ENCODE peak calls at places on chromosomes 16 and 17, in four cellular contexts. One of them, this sample, is unnamed.

GRCh38 chr17:57927048-57927723 is 28.0 kb downstream of the CUEDC1 start:
- DNase-seq in breast epithelium: peak
- DNase-seq in stomach: peak
- DNase-seq in GM23338: peak
- DNase-seq in this sample: no peak

GRCh38 chr17:56478836-56479447 is 114.6 kb upstream of the NOG start:
- DNase-seq in breast epithelium: no peak
- DNase-seq in GM23338: peak
- DNase-seq in stomach: no peak
- DNase-seq in this sample: no peak

GRCh38 chr16:55324491-55325447 is 766 bp downstream of the IRX6 start:
- DNase-seq in stomach: no peak
- DNase-seq in breast epithelium: no peak
- DNase-seq in GM23338: peak
- DNase-seq in this sample: peak

GRCh38 chr17:32114536-32114935 is 27.8 kb upstream of the RHOT1 start:
- DNase-seq in breast epithelium: no peak
- DNase-seq in GM23338: no peak
- DNase-seq in stomach: no peak
- DNase-seq in this sample: no peak

GRCh38 chr16:29316673-29317237 is 89.8 kb downstream of the NPIPB11 start:
- DNase-seq in breast epithelium: no peak
- DNase-seq in stomach: no peak
- DNase-seq in GM23338: no peak
- DNase-seq in this sample: no peak

GRCh38 chr16:31460582-31461002 is 1.3 kb downstream of the ARMC5 start:
- DNase-seq in GM23338: peak
- DNase-seq in stomach: no peak
- DNase-seq in breast epithelium: no peak
- DNase-seq in this sample: peak

GRCh38 chr17:65522751-65523404 is 38.6 kb downstream of the AXIN2 start:
- DNase-seq in stomach: no peak
- DNase-seq in GM23338: no peak
- DNase-seq in breast epithelium: no peak
- DNase-seq in this sample: peak

GRCh38 chr16:7026639-7027038 is 306.0 kb upstream of the RBFOX1 start:
- DNase-seq in stomach: no peak
- DNase-seq in breast epithelium: no peak
- DNase-seq in GM23338: no peak
- DNase-seq in this sample: no peak

GRCh38 chr17:61757168-61757567 is 106.2 kb downstream of the BRIP1 start:
- DNase-seq in GM23338: no peak
- DNase-seq in stomach: no peak
- DNase-seq in breast epithelium: no peak
- DNase-seq in this sample: no peak

GRCh38 chr17:7880076-7880868 is 8.3 kb upstream of the CHD3 start:
- DNase-seq in GM23338: no peak
- DNase-seq in stomach: no peak
- DNase-seq in breast epithelium: no peak
- DNase-seq in this sample: no peak

GRCh38 chr16:27378871-27379580 is 22.9 kb upstream of the IL21R start:
- DNase-seq in breast epithelium: no peak
- DNase-seq in stomach: no peak
- DNase-seq in GM23338: no peak
- DNase-seq in this sample: no peak

GRCh38 chr16:54867302-54867832 is 63.3 kb upstream of the IRX5 start:
- DNase-seq in breast epithelium: no peak
- DNase-seq in GM23338: no peak
- DNase-seq in stomach: no peak
- DNase-seq in this sample: no peak

GRCh38 chr17:19388791-19389190 is 1.8 kb upstream of the MFAP4 start:
- DNase-seq in breast epithelium: no peak
- DNase-seq in stomach: no peak
- DNase-seq in GM23338: no peak
- DNase-seq in this sample: peak

GRCh38 chr17:1029196-1029911 is 32.4 kb downstream of the TIMM22 start:
- DNase-seq in breast epithelium: no peak
- DNase-seq in stomach: no peak
- DNase-seq in GM23338: no peak
- DNase-seq in this sample: no peak

GRCh38 chr16:57470683-57471082 is 8.2 kb downstream of the POLR2C start:
- DNase-seq in stomach: peak
- DNase-seq in GM23338: no peak
- DNase-seq in breast epithelium: peak
- DNase-seq in this sample: no peak

GRCh38 chr17:44546711-44547606 is 10.3 kb upstream of the FZD2 start:
- DNase-seq in stomach: no peak
- DNase-seq in breast epithelium: no peak
- DNase-seq in GM23338: no peak
- DNase-seq in this sample: no peak

GRCh38 chr17:81815646-81815985 is 11.7 kb downstream of the GCGR start:
- DNase-seq in breast epithelium: no peak
- DNase-seq in stomach: no peak
- DNase-seq in GM23338: no peak
- DNase-seq in this sample: no peak

GRCh38 chr17:62714016-62714777 is 86.7 kb downstream of the MRC2 start:
- DNase-seq in breast epithelium: no peak
- DNase-seq in GM23338: no peak
- DNase-seq in stomach: no peak
- DNase-seq in this sample: no peak

GRCh38 chr17:18158022-18158600 is 25.5 kb upstream of the ALKBH5 start:
- DNase-seq in stomach: peak
- DNase-seq in breast epithelium: peak
- DNase-seq in GM23338: peak
- DNase-seq in this sample: peak

GRCh38 chr17:17060930-17061329 is 18.7 kb downstream of the MPRIP start:
- DNase-seq in stomach: no peak
- DNase-seq in breast epithelium: no peak
- DNase-seq in GM23338: no peak
- DNase-seq in this sample: no peak

GRCh38 chr17:694239-694638 is 20.4 kb downstream of the VPS53 start:
- DNase-seq in stomach: no peak
- DNase-seq in breast epithelium: no peak
- DNase-seq in GM23338: no peak
- DNase-seq in this sample: no peak

GRCh38 chr17:45020354-45021138 is 30.9 kb downstream of the DCAKD start:
- DNase-seq in stomach: peak
- DNase-seq in breast epithelium: peak
- DNase-seq in GM23338: peak
- DNase-seq in this sample: no peak

GRCh38 chr16:72856797-72857196 is 191.1 kb downstream of the ZFHX3 start:
- DNase-seq in stomach: no peak
- DNase-seq in breast epithelium: no peak
- DNase-seq in GM23338: peak
- DNase-seq in this sample: no peak

GRCh38 chr17:51427259-51428255 is 167.2 kb downstream of the UTP18 start:
- DNase-seq in GM23338: no peak
- DNase-seq in breast epithelium: no peak
- DNase-seq in stomach: no peak
- DNase-seq in this sample: no peak

GRCh38 chr17:56440391-56440790 is 153.1 kb upstream of the NOG start:
- DNase-seq in stomach: no peak
- DNase-seq in breast epithelium: no peak
- DNase-seq in GM23338: no peak
- DNase-seq in this sample: no peak

GRCh38 chr16:12535535-12536411 is 267.9 kb downstream of the CPPED1 start:
- DNase-seq in breast epithelium: no peak
- DNase-seq in stomach: no peak
- DNase-seq in GM23338: peak
- DNase-seq in this sample: no peak

GRCh38 chr16:58366247-58367031 is 25.8 kb upstream of the GINS3 start:
- DNase-seq in breast epithelium: no peak
- DNase-seq in stomach: no peak
- DNase-seq in GM23338: no peak
- DNase-seq in this sample: no peak

GRCh38 chr17:58319181-58320162 is 9.1 kb downstream of the TSPOAP1 start:
- DNase-seq in GM23338: no peak
- DNase-seq in breast epithelium: no peak
- DNase-seq in stomach: no peak
- DNase-seq in this sample: peak

GRCh38 chr17:58965221-58965620 is 141.5 kb downstream of the TRIM37 start:
- DNase-seq in stomach: no peak
- DNase-seq in breast epithelium: no peak
- DNase-seq in GM23338: no peak
- DNase-seq in this sample: no peak

GRCh38 chr17:61392679-61393078 is 7.0 kb upstream of the TBX2 start:
- DNase-seq in stomach: no peak
- DNase-seq in breast epithelium: no peak
- DNase-seq in GM23338: no peak
- DNase-seq in this sample: no peak

GRCh38 chr16:48435319-48435682 is 50.1 kb upstream of the SIAH1 start:
- DNase-seq in stomach: no peak
- DNase-seq in GM23338: no peak
- DNase-seq in breast epithelium: no peak
- DNase-seq in this sample: no peak

GRCh38 chr16:83744521-83744981 is 63.2 kb upstream of the HSBP1 start:
- DNase-seq in GM23338: no peak
- DNase-seq in stomach: no peak
- DNase-seq in breast epithelium: peak
- DNase-seq in this sample: peak
- TF ChIP-seq POLR2AphosphoS5 in GM23338: no peak
- TF ChIP-seq POLR2AphosphoS5 in stomach: no peak
- TF ChIP-seq POLR2AphosphoS5 in breast epithelium: peak
- TF ChIP-seq POLR2AphosphoS5 in this sample: no peak

GRCh38 chr16:84184775-84185174 is 2.1 kb downstream of the TAF1C start:
- DNase-seq in GM23338: no peak
- DNase-seq in breast epithelium: no peak
- DNase-seq in stomach: no peak
- DNase-seq in this sample: no peak
- TF ChIP-seq POLR2AphosphoS5 in GM23338: no peak
- TF ChIP-seq POLR2AphosphoS5 in breast epithelium: no peak
- TF ChIP-seq POLR2AphosphoS5 in stomach: no peak
- TF ChIP-seq POLR2AphosphoS5 in this sample: no peak

GRCh38 chr16:78228704-78229103 is 129.2 kb downstream of the WWOX start:
- DNase-seq in GM23338: no peak
- DNase-seq in stomach: no peak
- DNase-seq in breast epithelium: no peak
- DNase-seq in this sample: no peak

GRCh38 chr16:78227855-78228254 is 128.4 kb downstream of the WWOX start:
- DNase-seq in GM23338: peak
- DNase-seq in stomach: no peak
- DNase-seq in breast epithelium: no peak
- DNase-seq in this sample: no peak

GRCh38 chr16:78235876-78236275 is 136.4 kb downstream of the WWOX start:
- DNase-seq in GM23338: no peak
- DNase-seq in breast epithelium: no peak
- DNase-seq in stomach: no peak
- DNase-seq in this sample: no peak

GRCh38 chr16:78235168-78235800 is 135.8 kb downstream of the WWOX start:
- DNase-seq in breast epithelium: peak
- DNase-seq in GM23338: peak
- DNase-seq in stomach: peak
- DNase-seq in this sample: peak

GRCh38 chr16:78230832-78231231 is 131.4 kb downstream of the WWOX start:
- DNase-seq in GM23338: no peak
- DNase-seq in stomach: no peak
- DNase-seq in breast epithelium: no peak
- DNase-seq in this sample: no peak
- TF ChIP-seq POLR2AphosphoS5 in GM23338: no peak
- TF ChIP-seq POLR2AphosphoS5 in stomach: no peak
- TF ChIP-seq POLR2AphosphoS5 in breast epithelium: no peak
- TF ChIP-seq POLR2AphosphoS5 in this sample: no peak

DNA sequence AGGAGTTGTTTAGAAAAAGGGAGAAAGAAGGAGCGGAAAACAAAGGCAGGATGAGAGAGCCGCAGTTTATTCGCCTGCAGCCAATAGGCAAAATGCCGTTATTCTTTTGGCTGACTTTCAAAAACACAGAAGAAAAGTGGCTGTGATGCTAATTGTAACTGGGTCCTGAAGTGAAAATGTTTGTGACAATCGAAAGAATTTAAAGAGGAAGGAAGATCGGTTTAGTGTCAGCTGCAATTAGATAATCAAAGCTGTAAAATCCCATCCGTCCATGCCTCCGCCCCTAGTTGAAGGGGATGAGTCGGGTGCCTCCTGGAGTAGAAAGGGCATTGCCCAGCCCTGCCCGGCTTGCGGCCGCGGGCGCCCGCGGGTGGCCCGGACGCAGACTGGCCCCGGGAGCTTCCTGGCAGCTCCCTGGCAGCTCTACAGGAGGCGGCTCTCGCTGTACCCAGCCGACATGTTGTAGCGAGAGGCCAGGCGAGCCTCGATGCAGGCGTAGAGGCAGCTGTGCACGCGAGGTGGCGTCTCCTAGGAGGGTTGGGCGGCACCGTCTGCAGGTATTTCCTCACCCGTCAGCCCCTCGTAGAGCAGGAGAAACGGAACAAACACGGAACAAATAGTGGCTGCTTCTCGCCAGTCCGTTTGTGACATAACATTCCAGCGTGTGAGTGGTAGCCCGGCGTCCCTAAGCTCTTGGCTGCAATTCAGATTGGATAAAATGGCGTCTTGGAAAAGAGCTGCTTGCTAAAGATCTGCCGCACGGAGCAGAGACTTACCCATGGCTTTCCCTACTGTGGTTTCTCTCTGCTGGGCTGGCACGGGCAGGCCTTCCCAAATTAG is 82.3 kb downstream of the TNRC6C start:
- DNase-seq in stomach: peak
- DNase-seq in breast epithelium: peak
- DNase-seq in GM23338: peak
- DNase-seq in this sample: peak
- TF ChIP-seq POLR2AphosphoS5 in stomach: peak
- TF ChIP-seq POLR2AphosphoS5 in breast epithelium: peak
- TF ChIP-seq POLR2AphosphoS5 in GM23338: no peak
- TF ChIP-seq POLR2AphosphoS5 in this sample: peak

This sample was measured in suprapubic skin.